ENCODE peak calls at places on chromosomes 2 and 18, in six cellular contexts. X is posterior vena cava; R is stimulated activated CD8-positive, alpha-beta memory T cell treated with anti-CD3 and anti-CD28 coated beads, Interleukin-4, amount 100 ng/mL, for 4 hours; G is RPMI7951; B is endothelial cell; K is ecto neural progenitor cell. E is an unnamed sample.
A peak's percentile ranks its signal among the peaks of the same experiment; 100 is the strongest.

GRCh38 chr2:31066594-31066993 is 71.6 kb downstream of the GALNT14 start:
- DNase-seq in X (no peak), R (no peak), G (no peak), B (no peak), K (no peak), E (peak; percentile 71)

GRCh38 chr2:71303849-71304248 is 27.7 kb upstream of the ZNF638 start:
- DNase-seq in X (no peak), R (no peak), G (no peak), B (no peak), K (no peak), E (no peak)

GRCh38 chr2:200091126-200091525 is 135.7 kb downstream of the MAIP1 start:
- DNase-seq in X (no peak), R (no peak), G (no peak), B (no peak), K (no peak), E (no peak)

GRCh38 chr18:11850821-11851155 is 425 bp upstream of the CHMP1B start:
- DNase-seq in X (no peak), R (no peak), G (peak; percentile 65), B (no peak), K (no peak), E (no peak)

GRCh38 chr2:176494949-176495353 is 225.7 kb downstream of the MTX2 start:
- DNase-seq in X (peak; percentile 89), R (no peak), G (peak; percentile 74), B (no peak), K (no peak), E (no peak)

GRCh38 chr2:234730066-234730640 is 221.7 kb upstream of the SH3BP4 start:
- DNase-seq in X (no peak), R (no peak), G (no peak), B (no peak), K (peak; percentile 48), E (no peak)

GRCh38 chr2:96694816-96695455 is 44.9 kb downstream of the LMAN2L start:
- DNase-seq in X (peak; percentile 71), R (no peak), G (no peak), B (no peak), K (no peak), E (peak; percentile 72)

GRCh38 chr2:127218843-127219715 is 1.0 kb downstream of the CYP27C1 start:
- DNase-seq in X (peak; percentile 81), R (no peak), G (peak; percentile 35), B (peak; percentile 48), K (peak; percentile 73), E (no peak)

GRCh38 chr2:74548919-74549684 is 4.6 kb downstream of the LOXL3 start:
- DNase-seq in X (peak; percentile 91), R (no peak), G (no peak), B (peak; percentile 34), K (peak; percentile 75), E (no peak)

GRCh38 chr18:48992791-48993555 is 42.2 kb upstream of the SMAD7 start:
- DNase-seq in X (no peak), R (no peak), G (no peak), B (no peak), K (no peak), E (no peak)

GRCh38 chr18:60978338-60978737 is 354.9 kb upstream of the CDH20 start:
- DNase-seq in X (no peak), R (no peak), G (peak; percentile 53), B (no peak), K (no peak), E (no peak)

GRCh38 chr2:202720226-202720625 is 85.5 kb downstream of the FAM117B start:
- DNase-seq in X (no peak), R (no peak), G (no peak), B (no peak), K (no peak), E (no peak)

GRCh38 chr2:234526711-234527110 is 29.8 kb upstream of the ARL4C start:
- DNase-seq in X (no peak), R (no peak), G (no peak), B (no peak), K (no peak), E (no peak)

GRCh38 chr18:23498877-23499570 is 4.3 kb upstream of the RMC1 start:
- DNase-seq in X (peak; percentile 83), R (peak; percentile 43), G (peak; percentile 66), B (peak; percentile 65), K (peak; percentile 75), E (no peak)

GRCh38 chr2:72837171-72837570 is 11.3 kb upstream of the EXOC6B start:
- DNase-seq in X (no peak), R (no peak), G (peak; percentile 34), B (no peak), K (no peak), E (no peak)

GRCh38 chr2:127158614-127159290 is 51.8 kb upstream of the BIN1 start:
- DNase-seq in X (peak; percentile 62), R (no peak), G (no peak), B (no peak), K (peak; percentile 24), E (peak; percentile 47)

GRCh38 chr18:25350561-25351201 is 1.3 kb downstream of the ZNF521 start:
- DNase-seq in X (peak; percentile 85), R (no peak), G (peak; percentile 55), B (peak; percentile 54), K (peak; percentile 52), E (peak; percentile 90)

GRCh38 chr18:8791171-8791651 is 85.9 kb downstream of the MTCL1 start:
- DNase-seq in X (no peak), R (no peak), G (peak; percentile 72), B (no peak), K (no peak), E (no peak)

GRCh38 chr2:182163878-182164277 is 178.2 kb downstream of the PPP1R1C start:
- DNase-seq in X (no peak), R (no peak), G (no peak), B (no peak), K (no peak), E (no peak)

GRCh38 chr2:36677386-36677785 is 19.1 kb upstream of the VIT start:
- DNase-seq in X (no peak), R (no peak), G (no peak), B (no peak), K (no peak), E (no peak)

GRCh38 chr2:227325824-227326195 is 759 bp downstream of the MFF start:
- DNase-seq in X (peak; percentile 83), R (no peak), G (peak; percentile 69), B (peak; percentile 52), K (no peak), E (no peak)

GRCh38 chr2:223759569-223760430 is 77.6 kb downstream of the AP1S3 start:
- DNase-seq in X (no peak), R (no peak), G (peak; percentile 67), B (no peak), K (no peak), E (no peak)

GRCh38 chr2:172095146-172095904 is 7.4 kb downstream of the DLX2 start:
- DNase-seq in X (peak; percentile 84), R (peak; percentile 65), G (peak; percentile 97), B (no peak), K (peak; percentile 78), E (no peak)

GRCh38 chr2:197599285-197599965 is 76.0 kb downstream of the RFTN2 start:
- DNase-seq in X (no peak), R (no peak), G (peak; percentile 24), B (peak; percentile 15), K (no peak), E (no peak)

GRCh38 chr2:46328316-46328715 is 31.1 kb downstream of the EPAS1 start:
- DNase-seq in X (no peak), R (no peak), G (no peak), B (no peak), K (no peak), E (no peak)

GRCh38 chr18:61643884-61644647 is 248.7 kb downstream of the RNF152 start:
- DNase-seq in X (no peak), R (no peak), G (peak; percentile 15), B (no peak), K (no peak), E (no peak)

GRCh38 chr2:119062652-119063051 is 95.9 kb downstream of the C1QL2 start:
- DNase-seq in X (no peak), R (no peak), G (no peak), B (no peak), K (no peak), E (no peak)

GRCh38 chr2:151853070-151853758 is 25.0 kb upstream of the ARL5A start:
- DNase-seq in X (no peak), R (no peak), G (no peak), B (no peak), K (no peak), E (no peak)

E was measured in mesenteric fat pad.